ENCODE peak calls at places on chromosomes 12 and 14, in seven cellular contexts. B is coronary artery; E is H7; G is nucleus accumbens; J is HL-60; I is stimulated activated CD4-positive, alpha-beta T cell treated with anti-CD3 and anti-CD28 coated beads, Interleukin-15, amount 100 ng/mL, for 24 hours; D is T-helper 9 cell. N is an unnamed sample.
A peak's percentile ranks its signal among the peaks of the same experiment; 100 is the strongest.

GRCh38 chr12:65741662-65742480 is 82.4 kb upstream of the HMGA2 start:
- DNase-seq in E (peak; percentile 95), G (peak; percentile 7), D (no peak), B (no peak), J (no peak), I (peak; percentile 35), N (no peak)

GRCh38 chr14:104864267-104865068 is 600 bp upstream of the CEP170B start:
- DNase-seq in E (peak; percentile 96), J (no peak), I (peak; percentile 27), D (no peak), G (no peak), B (no peak), N (no peak)

GRCh38 chr14:101181717-101182313 is 278.3 kb upstream of the RTL1 start:
- DNase-seq in I (no peak), B (no peak), D (no peak), G (no peak), J (no peak), E (no peak), N (peak; percentile 88)

GRCh38 chr14:92844220-92844619 is 50.1 kb downstream of the GOLGA5 start:
- DNase-seq in I (peak; percentile 37), B (no peak), E (no peak), G (no peak), J (no peak), D (no peak), N (no peak)

GRCh38 chr12:122089080-122089479 is 10.5 kb downstream of the MLXIP start:
- DNase-seq in B (no peak), I (no peak), G (peak; percentile 18), E (no peak), D (no peak), J (no peak), N (no peak)

GRCh38 chr12:41188841-41189394 is 798 bp downstream of the PDZRN4 start:
- DNase-seq in B (no peak), D (no peak), J (no peak), E (peak; percentile 58), I (no peak), G (no peak), N (no peak)

GRCh38 chr12:46154221-46154975 is 114.4 kb downstream of the SLC38A1 start:
- DNase-seq in D (no peak), G (no peak), B (no peak), E (no peak), I (no peak), J (no peak), N (no peak)

GRCh38 chr12:117067016-117067415 is 32.2 kb downstream of the TESC start:
- DNase-seq in D (no peak), B (no peak), J (peak; percentile 53), I (no peak), G (no peak), E (no peak), N (no peak)

GRCh38 chr14:36690301-36691020 is 28.8 kb downstream of the PAX9 start:
- DNase-seq in I (no peak), B (no peak), J (no peak), D (no peak), G (no peak), E (no peak), N (no peak)

GRCh38 chr12:3236345-3237153 is 159.4 kb downstream of the TSPAN9 start:
- DNase-seq in J (no peak), D (no peak), B (no peak), G (no peak), E (peak; percentile 89), I (peak; percentile 33), N (no peak)

GRCh38 chr14:23365353-23366162 is 586 bp upstream of the EFS start:
- DNase-seq in J (no peak), E (peak; percentile 91), I (no peak), D (no peak), G (peak; percentile 19), B (no peak), N (no peak)

GRCh38 chr14:103725001-103725682 is 9.5 kb downstream of the ZFYVE21 start:
- DNase-seq in G (no peak), B (no peak), E (peak; percentile 59), J (no peak), D (no peak), I (no peak), N (no peak)

GRCh38 chr12:113268136-113268535 is 46.9 kb downstream of the TPCN1 start:
- DNase-seq in G (no peak), E (no peak), I (no peak), J (no peak), B (no peak), D (no peak), N (no peak)

GRCh38 chr12:120669055-120669828 is 17.7 kb upstream of the MLEC start:
- DNase-seq in E (peak; percentile 68), D (no peak), B (no peak), G (peak; percentile 10), J (no peak), I (no peak), N (no peak)

N was measured in vagina.